ENCODE peak calls at places on chromosomes 6 and 20, in ten cellular contexts. One of them, this sample, is unnamed.
A peak's percentile ranks its signal among the peaks of the same experiment; 100 is the strongest.

GRCh38 chr6:63295553-63295952 is 24.2 kb downstream of the LGSN start:
- DNase-seq in upper lobe of right lung: no peak
- DNase-seq in endodermal cell: peak; percentile 50
- DNase-seq in neuronal stem cell: no peak
- DNase-seq in neural progenitor cell: peak; percentile 7
- DNase-seq in body of pancreas: no peak
- DNase-seq in psoas muscle: no peak
- DNase-seq in keratinocyte: no peak
- DNase-seq in stomach: no peak
- DNase-seq in astrocyte: no peak
- DNase-seq in this sample: no peak

GRCh38 chr20:11814276-11814675 is 103.4 kb upstream of the BTBD3 start:
- DNase-seq in body of pancreas: no peak
- DNase-seq in psoas muscle: no peak
- DNase-seq in keratinocyte: peak; percentile 55
- DNase-seq in astrocyte: peak; percentile 95
- DNase-seq in neuronal stem cell: no peak
- DNase-seq in endodermal cell: no peak
- DNase-seq in upper lobe of right lung: no peak
- DNase-seq in stomach: no peak
- DNase-seq in neural progenitor cell: no peak
- DNase-seq in this sample: no peak

GRCh38 chr20:46139908-46140482 is 21.9 kb downstream of the CD40 start:
- DNase-seq in body of pancreas: no peak
- DNase-seq in astrocyte: no peak
- DNase-seq in stomach: peak; percentile 26
- DNase-seq in keratinocyte: peak; percentile 17
- DNase-seq in upper lobe of right lung: no peak
- DNase-seq in neuronal stem cell: no peak
- DNase-seq in psoas muscle: no peak
- DNase-seq in neural progenitor cell: peak; percentile 41
- DNase-seq in endodermal cell: no peak
- DNase-seq in this sample: no peak

GRCh38 chr20:59789641-59790040 is 143.8 kb downstream of the SYCP2 start:
- DNase-seq in upper lobe of right lung: no peak
- DNase-seq in psoas muscle: no peak
- DNase-seq in astrocyte: no peak
- DNase-seq in body of pancreas: no peak
- DNase-seq in stomach: peak; percentile 8
- DNase-seq in keratinocyte: no peak
- DNase-seq in endodermal cell: no peak
- DNase-seq in neural progenitor cell: no peak
- DNase-seq in neuronal stem cell: no peak
- DNase-seq in this sample: peak; percentile 1

GRCh38 chr6:112245511-112246203 is 8.7 kb downstream of the LAMA4 start:
- DNase-seq in keratinocyte: no peak
- DNase-seq in neuronal stem cell: no peak
- DNase-seq in astrocyte: peak; percentile 94
- DNase-seq in upper lobe of right lung: no peak
- DNase-seq in psoas muscle: no peak
- DNase-seq in body of pancreas: no peak
- DNase-seq in neural progenitor cell: no peak
- DNase-seq in stomach: no peak
- DNase-seq in endodermal cell: no peak
- DNase-seq in this sample: no peak

GRCh38 chr6:112936476-112936875 is 589.3 kb downstream of the RFPL4B start:
- DNase-seq in body of pancreas: no peak
- DNase-seq in stomach: no peak
- DNase-seq in neuronal stem cell: no peak
- DNase-seq in keratinocyte: no peak
- DNase-seq in astrocyte: peak; percentile 44
- DNase-seq in upper lobe of right lung: no peak
- DNase-seq in psoas muscle: no peak
- DNase-seq in endodermal cell: no peak
- DNase-seq in neural progenitor cell: no peak
- DNase-seq in this sample: no peak

GRCh38 chr6:37906121-37906520 is 86.6 kb downstream of the ZFAND3 start:
- DNase-seq in astrocyte: peak; percentile 22
- DNase-seq in endodermal cell: no peak
- DNase-seq in neural progenitor cell: no peak
- DNase-seq in upper lobe of right lung: no peak
- DNase-seq in neuronal stem cell: no peak
- DNase-seq in stomach: no peak
- DNase-seq in body of pancreas: no peak
- DNase-seq in psoas muscle: no peak
- DNase-seq in keratinocyte: no peak
- DNase-seq in this sample: no peak

GRCh38 chr20:49858076-49858565 is 45.5 kb downstream of the SLC9A8 start:
- DNase-seq in astrocyte: peak; percentile 29
- DNase-seq in keratinocyte: no peak
- DNase-seq in endodermal cell: no peak
- DNase-seq in neural progenitor cell: no peak
- DNase-seq in stomach: no peak
- DNase-seq in psoas muscle: no peak
- DNase-seq in body of pancreas: no peak
- DNase-seq in upper lobe of right lung: no peak
- DNase-seq in neuronal stem cell: no peak
- DNase-seq in this sample: no peak

GRCh38 chr6:31620586-31621319 is at the start of gene PRRC2A:
- DNase-seq in neuronal stem cell: no peak
- DNase-seq in upper lobe of right lung: peak; percentile 96
- DNase-seq in keratinocyte: no peak
- DNase-seq in psoas muscle: no peak
- DNase-seq in neural progenitor cell: peak; percentile 90
- DNase-seq in stomach: peak; percentile 97
- DNase-seq in astrocyte: no peak
- DNase-seq in endodermal cell: no peak
- DNase-seq in body of pancreas: peak; percentile 77
- DNase-seq in this sample: peak; percentile 98

GRCh38 chr6:45576648-45577624 is 199.2 kb upstream of the SUPT3H start:
- DNase-seq in body of pancreas: no peak
- DNase-seq in stomach: no peak
- DNase-seq in psoas muscle: no peak
- DNase-seq in neuronal stem cell: no peak
- DNase-seq in astrocyte: no peak
- DNase-seq in upper lobe of right lung: peak; percentile 84
- DNase-seq in neural progenitor cell: no peak
- DNase-seq in keratinocyte: no peak
- DNase-seq in endodermal cell: no peak
- DNase-seq in this sample: no peak

GRCh38 chr6:7479801-7480266 is 61.6 kb upstream of the DSP start:
- DNase-seq in neural progenitor cell: no peak
- DNase-seq in astrocyte: peak; percentile 36
- DNase-seq in stomach: peak; percentile 50
- DNase-seq in upper lobe of right lung: no peak
- DNase-seq in psoas muscle: no peak
- DNase-seq in body of pancreas: peak; percentile 92
- DNase-seq in endodermal cell: no peak
- DNase-seq in keratinocyte: peak; percentile 100
- DNase-seq in neuronal stem cell: no peak
- DNase-seq in this sample: peak; percentile 7

GRCh38 chr6:38865521-38866174 is 150.5 kb downstream of the DNAH8 start:
- DNase-seq in neural progenitor cell: no peak
- DNase-seq in keratinocyte: no peak
- DNase-seq in upper lobe of right lung: no peak
- DNase-seq in psoas muscle: no peak
- DNase-seq in astrocyte: no peak
- DNase-seq in neuronal stem cell: no peak
- DNase-seq in stomach: no peak
- DNase-seq in body of pancreas: no peak
- DNase-seq in endodermal cell: no peak
- DNase-seq in this sample: no peak

GRCh38 chr6:150410906-150411305 is 42.1 kb downstream of the IYD start:
- DNase-seq in body of pancreas: no peak
- DNase-seq in astrocyte: peak; percentile 26
- DNase-seq in neural progenitor cell: no peak
- DNase-seq in upper lobe of right lung: no peak
- DNase-seq in neuronal stem cell: no peak
- DNase-seq in stomach: no peak
- DNase-seq in endodermal cell: no peak
- DNase-seq in psoas muscle: no peak
- DNase-seq in keratinocyte: no peak
- DNase-seq in this sample: no peak

GRCh38 chr20:49791165-49791564 is 21.5 kb upstream of the SLC9A8 start:
- DNase-seq in astrocyte: no peak
- DNase-seq in keratinocyte: no peak
- DNase-seq in neuronal stem cell: no peak
- DNase-seq in upper lobe of right lung: no peak
- DNase-seq in neural progenitor cell: no peak
- DNase-seq in endodermal cell: no peak
- DNase-seq in psoas muscle: no peak
- DNase-seq in body of pancreas: no peak
- DNase-seq in stomach: no peak
- DNase-seq in this sample: no peak

DNA sequence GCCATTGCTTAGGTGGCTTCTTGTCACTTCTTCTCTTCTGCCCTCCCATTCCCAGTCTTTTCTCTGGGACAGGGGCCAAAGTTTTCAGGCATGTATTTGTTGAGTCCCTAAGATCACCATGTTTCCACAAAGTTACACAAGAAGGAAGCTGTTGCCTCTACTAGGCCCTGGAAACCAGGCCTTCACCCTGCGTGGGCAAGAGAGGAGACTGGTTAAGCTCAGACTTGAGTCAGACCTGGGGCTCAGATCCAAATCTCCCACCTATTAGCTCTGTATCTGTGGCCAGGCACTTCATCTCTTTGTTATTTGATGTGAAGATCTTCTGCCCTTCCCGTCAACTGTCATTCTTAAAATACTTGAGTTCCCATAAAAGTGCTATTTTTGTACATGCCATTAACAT is 154.6 kb downstream of the SASH1 start:
- DNase-seq in neural progenitor cell: no peak
- DNase-seq in astrocyte: peak; percentile 86
- DNase-seq in endodermal cell: no peak
- DNase-seq in psoas muscle: no peak
- DNase-seq in neuronal stem cell: no peak
- DNase-seq in body of pancreas: peak; percentile 15
- DNase-seq in stomach: no peak
- DNase-seq in upper lobe of right lung: no peak
- DNase-seq in keratinocyte: no peak
- DNase-seq in this sample: no peak
- H3K4me1 ChIP-seq in neural progenitor cell: peaks cover 11% of the 10 kb centered on the region
- H3K4me1 ChIP-seq in astrocyte: peaks cover 20% of the 10 kb centered on the region
- H3K4me1 ChIP-seq in endodermal cell: no peaks in the 10 kb centered on the region
- H3K4me1 ChIP-seq in psoas muscle: peaks cover 21% of the 10 kb centered on the region
- H3K4me1 ChIP-seq in neuronal stem cell: peaks cover 2% of the 10 kb centered on the region
- H3K4me1 ChIP-seq in body of pancreas: no peaks in the 10 kb centered on the region
- H3K4me1 ChIP-seq in stomach: peaks cover 3% of the 10 kb centered on the region
- H3K4me1 ChIP-seq in upper lobe of right lung: peaks cover 15% of the 10 kb centered on the region
- H3K4me1 ChIP-seq in keratinocyte: peaks cover 13% of the 10 kb centered on the region
- H3K4me1 ChIP-seq in this sample: no peaks in the 10 kb centered on the region

GRCh38 chr20:62138912-62139311 is 4.3 kb downstream of the PSMA7 start:
- DNase-seq in endodermal cell: no peak
- DNase-seq in upper lobe of right lung: no peak
- DNase-seq in neuronal stem cell: no peak
- DNase-seq in astrocyte: no peak
- DNase-seq in stomach: no peak
- DNase-seq in psoas muscle: no peak
- DNase-seq in neural progenitor cell: no peak
- DNase-seq in keratinocyte: no peak
- DNase-seq in body of pancreas: no peak
- DNase-seq in this sample: no peak
- H3K36me3 ChIP-seq in endodermal cell: peaks cover 75% of the 10 kb centered on the region
- H3K36me3 ChIP-seq in upper lobe of right lung: peaks cover 68% of the 10 kb centered on the region
- H3K36me3 ChIP-seq in neuronal stem cell: peaks cover 56% of the 10 kb centered on the region
- H3K36me3 ChIP-seq in astrocyte: peaks cover 56% of the 10 kb centered on the region
- H3K36me3 ChIP-seq in stomach: peaks cover 68% of the 10 kb centered on the region
- H3K36me3 ChIP-seq in psoas muscle: peaks cover 16% of the 10 kb centered on the region
- H3K36me3 ChIP-seq in neural progenitor cell: peaks cover 8% of the 10 kb centered on the region
- H3K36me3 ChIP-seq in keratinocyte: peaks cover 57% of the 10 kb centered on the region
- H3K36me3 ChIP-seq in body of pancreas: peaks cover 13% of the 10 kb centered on the region
- H3K36me3 ChIP-seq in this sample: peaks cover 7% of the 10 kb centered on the region

GRCh38 chr20:61590236-61590635 is 338.2 kb downstream of the CDH4 start:
- DNase-seq in keratinocyte: no peak
- DNase-seq in neural progenitor cell: no peak
- DNase-seq in astrocyte: no peak
- DNase-seq in endodermal cell: no peak
- DNase-seq in stomach: no peak
- DNase-seq in neuronal stem cell: no peak
- DNase-seq in psoas muscle: no peak
- DNase-seq in body of pancreas: no peak
- DNase-seq in upper lobe of right lung: no peak
- DNase-seq in this sample: no peak

GRCh38 chr20:61595216-61595615 is 343.2 kb downstream of the CDH4 start:
- DNase-seq in upper lobe of right lung: no peak
- DNase-seq in psoas muscle: no peak
- DNase-seq in keratinocyte: no peak
- DNase-seq in astrocyte: no peak
- DNase-seq in stomach: no peak
- DNase-seq in neuronal stem cell: no peak
- DNase-seq in endodermal cell: no peak
- DNase-seq in neural progenitor cell: no peak
- DNase-seq in body of pancreas: no peak
- DNase-seq in this sample: no peak

GRCh38 chr20:61598586-61598985 is 346.5 kb downstream of the CDH4 start:
- DNase-seq in endodermal cell: no peak
- DNase-seq in body of pancreas: no peak
- DNase-seq in stomach: no peak
- DNase-seq in neuronal stem cell: no peak
- DNase-seq in upper lobe of right lung: no peak
- DNase-seq in keratinocyte: no peak
- DNase-seq in neural progenitor cell: no peak
- DNase-seq in psoas muscle: no peak
- DNase-seq in astrocyte: no peak
- DNase-seq in this sample: no peak

GRCh38 chr20:61597996-61598395 is 345.9 kb downstream of the CDH4 start:
- DNase-seq in astrocyte: no peak
- DNase-seq in psoas muscle: no peak
- DNase-seq in stomach: no peak
- DNase-seq in neural progenitor cell: no peak
- DNase-seq in keratinocyte: no peak
- DNase-seq in endodermal cell: no peak
- DNase-seq in neuronal stem cell: no peak
- DNase-seq in body of pancreas: no peak
- DNase-seq in upper lobe of right lung: no peak
- DNase-seq in this sample: no peak

GRCh38 chr20:61594198-61594597 is 342.1 kb downstream of the CDH4 start:
- DNase-seq in stomach: no peak
- DNase-seq in upper lobe of right lung: no peak
- DNase-seq in astrocyte: no peak
- DNase-seq in psoas muscle: no peak
- DNase-seq in neural progenitor cell: no peak
- DNase-seq in endodermal cell: no peak
- DNase-seq in body of pancreas: no peak
- DNase-seq in neuronal stem cell: no peak
- DNase-seq in keratinocyte: no peak
- DNase-seq in this sample: no peak
- H3K9me3 ChIP-seq in stomach: peaks cover 62% of the 10 kb centered on the region
- H3K9me3 ChIP-seq in upper lobe of right lung: no peaks in the 10 kb centered on the region
- H3K9me3 ChIP-seq in astrocyte: peaks cover 21% of the 10 kb centered on the region
- H3K9me3 ChIP-seq in psoas muscle: peaks cover 13% of the 10 kb centered on the region
- H3K9me3 ChIP-seq in neural progenitor cell: no peaks in the 10 kb centered on the region
- H3K9me3 ChIP-seq in endodermal cell: peaks cover 20% of the 10 kb centered on the region
- H3K9me3 ChIP-seq in body of pancreas: no peaks in the 10 kb centered on the region
- H3K9me3 ChIP-seq in neuronal stem cell: peaks cover 42% of the 10 kb centered on the region
- H3K9me3 ChIP-seq in keratinocyte: peaks cover 11% of the 10 kb centered on the region
- H3K9me3 ChIP-seq in this sample: no peaks in the 10 kb centered on the region

DNA sequence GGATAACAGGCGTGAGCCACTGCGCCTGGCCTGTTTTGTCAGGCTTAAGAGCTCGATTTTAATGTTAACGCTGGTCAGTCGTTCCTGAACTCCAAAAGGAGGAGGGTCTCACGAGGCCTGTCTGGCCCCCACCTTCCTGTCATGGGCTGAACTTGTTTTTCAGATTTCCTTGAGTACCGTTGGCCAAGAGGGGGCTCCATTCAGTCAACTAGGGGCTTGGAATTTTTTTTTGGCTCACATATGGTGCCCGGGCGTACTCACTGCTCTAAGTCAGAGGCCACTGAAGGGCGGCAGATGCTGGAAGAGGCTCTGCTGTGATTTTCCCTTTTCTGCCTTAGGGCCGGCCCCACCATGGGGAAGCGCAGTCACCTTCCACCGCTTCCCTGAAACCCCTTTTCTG is 6.9 kb upstream of the BIRC7 start:
- DNase-seq in body of pancreas: no peak
- DNase-seq in neural progenitor cell: no peak
- DNase-seq in upper lobe of right lung: no peak
- DNase-seq in astrocyte: no peak
- DNase-seq in keratinocyte: no peak
- DNase-seq in psoas muscle: no peak
- DNase-seq in stomach: no peak
- DNase-seq in neuronal stem cell: no peak
- DNase-seq in endodermal cell: no peak
- DNase-seq in this sample: no peak
- H3K4me1 ChIP-seq in body of pancreas: peaks cover 8% of the 10 kb centered on the region
- H3K4me1 ChIP-seq in neural progenitor cell: peaks cover 34% of the 10 kb centered on the region
- H3K4me1 ChIP-seq in upper lobe of right lung: no peaks in the 10 kb centered on the region
- H3K4me1 ChIP-seq in astrocyte: peaks cover 55% of the 10 kb centered on the region
- H3K4me1 ChIP-seq in keratinocyte: no peaks in the 10 kb centered on the region
- H3K4me1 ChIP-seq in psoas muscle: no peaks in the 10 kb centered on the region
- H3K4me1 ChIP-seq in stomach: peaks cover 26% of the 10 kb centered on the region
- H3K4me1 ChIP-seq in neuronal stem cell: peaks cover 13% of the 10 kb centered on the region
- H3K4me1 ChIP-seq in endodermal cell: no peaks in the 10 kb centered on the region
- H3K4me1 ChIP-seq in this sample: no peaks in the 10 kb centered on the region

This sample was measured in tibial nerve.